ENCODE peak calls at places on chromosomes 1 and 21, in nine cellular contexts. U, M, S, F, Z, T, C, J and V are unnamed samples.

GRCh38 chr1:47676311-47677054 is 238.6 kb downstream of the FOXD2 start:
- DNase-seq in U (no peak), M (no peak), S (no peak), F (no peak), Z (no peak), T (no peak), C (no peak), J (peak), V (no peak)

GRCh38 chr1:7393141-7393540 is 378.0 kb upstream of the VAMP3 start:
- DNase-seq in U (no peak), M (no peak), S (no peak), F (no peak), Z (no peak), T (no peak), C (no peak), J (no peak), V (no peak)

GRCh38 chr1:244011796-244012195 is 39.3 kb upstream of the ZBTB18 start:
- DNase-seq in U (no peak), M (no peak), S (no peak), F (no peak), Z (no peak), T (no peak), C (no peak), J (no peak), V (no peak)

GRCh38 chr1:94714552-94714951 is 105.6 kb upstream of the SLC44A3 start:
- DNase-seq in U (no peak), M (no peak), S (no peak), F (no peak), Z (no peak), T (no peak), C (no peak), J (no peak), V (no peak)

GRCh38 chr1:85313888-85314696 is 37.7 kb upstream of the BCL10 start:
- DNase-seq in U (peak), M (no peak), S (no peak), F (no peak), Z (peak), T (no peak), C (peak), J (no peak), V (peak)

GRCh38 chr21:45263534-45263933 is 24.2 kb downstream of the POFUT2 start:
- DNase-seq in U (no peak), M (no peak), S (no peak), F (no peak), Z (no peak), T (no peak), C (no peak), J (peak), V (no peak)

GRCh38 chr1:234497589-234497988 is 18.6 kb upstream of the TARBP1 start:
- DNase-seq in U (no peak), M (no peak), S (no peak), F (no peak), Z (no peak), T (no peak), C (no peak), J (no peak), V (no peak)

GRCh38 chr1:55060133-55060999 is 21.0 kb downstream of the PCSK9 start:
- DNase-seq in U (peak), M (no peak), S (no peak), F (no peak), Z (peak), T (no peak), C (no peak), J (no peak), V (no peak)

GRCh38 chr1:106793686-106794085 is 262.8 kb upstream of the PRMT6 start:
- DNase-seq in U (no peak), M (no peak), S (no peak), F (no peak), Z (no peak), T (no peak), C (no peak), J (no peak), V (no peak)

GRCh38 chr1:119097380-119097779 is 43.1 kb downstream of the WARS2 start:
- DNase-seq in U (peak), M (no peak), S (no peak), F (no peak), Z (peak), T (no peak), C (peak), J (no peak), V (no peak)

GRCh38 chr1:28176492-28177470 is at the start of gene PTAFR:
- DNase-seq in U (no peak), M (no peak), S (no peak), F (no peak), Z (no peak), T (no peak), C (no peak), J (no peak), V (no peak)

GRCh38 chr1:17538428-17539130 is 919 bp upstream of the ARHGEF10L start:
- DNase-seq in U (no peak), M (peak), S (no peak), F (no peak), Z (peak), T (no peak), C (no peak), J (peak), V (peak)

GRCh38 chr1:234725177-234726132 is 115.5 kb upstream of the IRF2BP2 start:
- DNase-seq in U (peak), M (no peak), S (no peak), F (peak), Z (peak), T (no peak), C (no peak), J (peak), V (peak)

GRCh38 chr1:170247751-170248521 is 102.2 kb downstream of the NTMT2 start:
- DNase-seq in U (peak), M (no peak), S (no peak), F (no peak), Z (peak), T (no peak), C (no peak), J (no peak), V (no peak)

GRCh38 chr1:86380257-86380861 is 15.8 kb downstream of the ODF2L start:
- DNase-seq in U (peak), M (no peak), S (no peak), F (no peak), Z (peak), T (peak), C (peak), J (no peak), V (peak)
- H3K4me3 ChIP-seq in U (no peak), M (no peak), S (no peak), F (no peak), Z (peak), T (no peak), C (no peak), J (no peak), V (no peak)

GRCh38 chr1:31574749-31575372 is 1.5 kb upstream of the TINAGL1 start:
- DNase-seq in U (no peak), M (no peak), S (no peak), F (no peak), Z (peak), T (no peak), C (peak), J (no peak), V (no peak)

GRCh38 chr1:31577515-31578191 is 1.3 kb downstream of the TINAGL1 start:
- DNase-seq in U (peak), M (no peak), S (no peak), F (no peak), Z (no peak), T (no peak), C (peak), J (no peak), V (peak)

GRCh38 chr1:31575373-31576140 is 758 bp upstream of the TINAGL1 start:
- DNase-seq in U (no peak), M (no peak), S (no peak), F (no peak), Z (no peak), T (no peak), C (peak), J (no peak), V (no peak)

GRCh38 chr1:31576201-31576669 is at the start of gene TINAGL1:
- DNase-seq in U (no peak), M (no peak), S (no peak), F (no peak), Z (no peak), T (no peak), C (peak), J (no peak), V (no peak)

GRCh38 chr1:31576743-31577455 is 584 bp downstream of the TINAGL1 start:
- DNase-seq in U (no peak), M (no peak), S (no peak), F (no peak), Z (no peak), T (no peak), C (no peak), J (no peak), V (no peak)
- H3K4me3 ChIP-seq in U (no peak), M (no peak), S (no peak), F (no peak), Z (no peak), T (peak), C (peak), J (peak), V (no peak)

GRCh38 chr1:57033222-57034019 is 67.6 kb upstream of the C8B start:
- DNase-seq in U (peak), M (no peak), S (no peak), F (no peak), Z (no peak), T (no peak), C (no peak), J (no peak), V (no peak)
- H3K4me3 ChIP-seq in U (no peak), M (no peak), S (no peak), F (no peak), Z (no peak), T (no peak), C (no peak), J (no peak), V (no peak)

GRCh38 chr1:198519639-198520501 is 20.6 kb downstream of the ATP6V1G3 start:
- DNase-seq in U (no peak), M (no peak), S (no peak), F (no peak), Z (no peak), T (no peak), C (no peak), J (no peak), V (no peak)
- H3K4me3 ChIP-seq in U (no peak), M (no peak), S (peak), F (peak), Z (no peak), T (no peak), C (no peak), J (no peak), V (no peak)

DNA sequence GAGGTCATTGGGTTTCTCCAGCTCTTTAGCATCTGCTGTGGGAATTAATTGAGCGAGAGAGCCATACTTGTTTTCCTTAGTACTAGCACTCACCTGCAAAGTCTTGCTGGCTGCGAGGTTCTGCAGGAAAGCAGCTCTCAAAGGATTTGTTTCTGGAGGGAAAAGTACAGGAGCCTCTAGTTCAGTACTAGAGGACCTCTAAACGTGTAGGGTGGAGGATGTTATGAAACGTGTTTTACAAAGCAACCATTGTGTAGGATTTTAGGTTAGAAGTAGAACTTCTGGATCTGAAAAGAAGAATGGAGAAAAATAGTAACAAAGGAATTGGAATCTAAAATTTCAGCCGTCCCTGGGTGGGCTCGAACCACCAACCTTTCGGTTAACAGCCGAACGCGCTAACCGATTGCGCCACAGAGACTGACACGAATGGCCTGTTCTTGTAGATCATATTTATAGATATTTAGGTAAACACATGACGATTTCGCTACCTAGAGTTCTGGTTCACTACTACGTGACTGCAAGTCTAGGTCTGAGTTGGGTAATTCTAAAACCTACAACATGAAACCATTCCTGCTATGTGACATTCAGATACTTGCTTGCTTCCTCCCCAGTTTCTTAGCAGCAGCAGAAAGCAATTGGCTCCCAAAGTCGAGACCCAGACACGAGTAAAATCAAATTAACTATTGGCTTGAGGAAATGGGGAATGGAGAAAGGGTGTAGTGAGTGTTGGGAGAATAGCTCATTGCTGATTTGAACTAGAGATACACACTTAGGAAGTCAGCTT is 60.2 kb upstream of the CFAP126 start:
- DNase-seq in U (peak), M (peak), S (no peak), F (no peak), Z (peak), T (no peak), C (peak), J (no peak), V (peak)
- H3K4me3 ChIP-seq in U (no peak), M (peak), S (peak), F (no peak), Z (no peak), T (no peak), C (no peak), J (no peak), V (no peak)